ENCODE peak calls at places on chromosomes 1 and 21, in five cellular contexts. H, S, Z, J and P are unnamed samples.

GRCh38 chr1:159862031-159862430 is 426 bp downstream of the VSIG8 start:
- DNase-seq in J (no peak), S (no peak), Z (no peak), H (no peak), P (no peak)

GRCh38 chr1:53137729-53138128 is 4.7 kb downstream of the SLC1A7 start:
- DNase-seq in Z (peak; percentile 43), S (no peak), J (no peak), H (no peak), P (no peak)

GRCh38 chr1:193094112-193094511 is 11.1 kb downstream of the GLRX2 start:
- DNase-seq in H (no peak), J (no peak), S (no peak), Z (no peak), P (no peak)

GRCh38 chr1:181551249-181551648 is 67.9 kb downstream of the CACNA1E start:
- DNase-seq in J (no peak), Z (peak; percentile 34), H (peak; percentile 21), S (peak; percentile 1), P (no peak)

GRCh38 chr1:236066828-236067386 is 2.0 kb upstream of the NID1 start:
- DNase-seq in Z (peak; percentile 25), J (peak; percentile 38), S (no peak), H (no peak), P (peak; percentile 41)

GRCh38 chr1:168469690-168470089 is 74.1 kb downstream of the XCL2 start:
- DNase-seq in J (peak; percentile 10), S (peak; percentile 71), Z (no peak), H (peak; percentile 69), P (no peak)

GRCh38 chr1:239930646-239931262 is 160.9 kb upstream of the FMN2 start:
- DNase-seq in Z (no peak), H (no peak), J (no peak), S (no peak), P (no peak)

GRCh38 chr1:203636306-203636705 is 9.7 kb downstream of the ATP2B4 start:
- DNase-seq in Z (no peak), S (no peak), J (no peak), H (peak; percentile 77), P (no peak)

GRCh38 chr1:37998913-37999433 is 6.3 kb downstream of the FHL3 start:
- DNase-seq in J (no peak), S (no peak), Z (no peak), H (no peak), P (no peak)

GRCh38 chr1:230196077-230196476 is 129.0 kb downstream of the GALNT2 start:
- DNase-seq in S (no peak), Z (no peak), H (no peak), J (no peak), P (no peak)

GRCh38 chr1:94351441-94351840 is 66.7 kb upstream of the ABCD3 start:
- DNase-seq in J (no peak), H (no peak), S (no peak), Z (no peak), P (peak; percentile 54)

GRCh38 chr1:150650193-150650592 is 20.8 kb upstream of the ENSA start:
- DNase-seq in H (peak; percentile 37), S (peak; percentile 63), Z (no peak), J (no peak), P (no peak)

GRCh38 chr1:147890177-147890790 is 12.3 kb upstream of the GJA8 start:
- DNase-seq in S (peak; percentile 76), H (peak; percentile 22), J (peak; percentile 30), Z (peak; percentile 92), P (no peak)

GRCh38 chr1:211895126-211895759 is 64.7 kb upstream of the LPGAT1 start:
- DNase-seq in H (no peak), S (no peak), J (no peak), Z (no peak), P (no peak)

GRCh38 chr1:160053548-160054365 is 16.2 kb downstream of the KCNJ10 start:
- DNase-seq in H (no peak), J (no peak), Z (no peak), S (no peak), P (no peak)

GRCh38 chr21:21851657-21852056 is 853.4 kb downstream of the NCAM2 start:
- DNase-seq in S (no peak), H (no peak), Z (no peak), J (no peak), P (no peak)

GRCh38 chr1:202355944-202356553 is 7.5 kb downstream of the PPP1R12B start:
- DNase-seq in H (no peak), J (no peak), S (no peak), Z (no peak), P (no peak)

GRCh38 chr21:46054031-46054430 is 43.9 kb upstream of the COL6A2 start:
- DNase-seq in Z (no peak), J (no peak), H (no peak), S (no peak), P (no peak)

GRCh38 chr1:184590163-184590750 is 164.4 kb downstream of the EDEM3 start:
- DNase-seq in S (no peak), Z (no peak), J (no peak), H (no peak), P (no peak)

GRCh38 chr1:18949689-18950414 is 6.6 kb downstream of the IFFO2 start:
- DNase-seq in S (peak; percentile 68), J (no peak), H (peak; percentile 37), Z (peak; percentile 72), P (no peak)
- H3K4me3 ChIP-seq in S (no peak overlapping the region), J (peak overlapping the region; percentile 57), H (peak overlapping the region; percentile 31), Z (peak overlapping the region; percentile 27), P (no peak overlapping the region)

DNA sequence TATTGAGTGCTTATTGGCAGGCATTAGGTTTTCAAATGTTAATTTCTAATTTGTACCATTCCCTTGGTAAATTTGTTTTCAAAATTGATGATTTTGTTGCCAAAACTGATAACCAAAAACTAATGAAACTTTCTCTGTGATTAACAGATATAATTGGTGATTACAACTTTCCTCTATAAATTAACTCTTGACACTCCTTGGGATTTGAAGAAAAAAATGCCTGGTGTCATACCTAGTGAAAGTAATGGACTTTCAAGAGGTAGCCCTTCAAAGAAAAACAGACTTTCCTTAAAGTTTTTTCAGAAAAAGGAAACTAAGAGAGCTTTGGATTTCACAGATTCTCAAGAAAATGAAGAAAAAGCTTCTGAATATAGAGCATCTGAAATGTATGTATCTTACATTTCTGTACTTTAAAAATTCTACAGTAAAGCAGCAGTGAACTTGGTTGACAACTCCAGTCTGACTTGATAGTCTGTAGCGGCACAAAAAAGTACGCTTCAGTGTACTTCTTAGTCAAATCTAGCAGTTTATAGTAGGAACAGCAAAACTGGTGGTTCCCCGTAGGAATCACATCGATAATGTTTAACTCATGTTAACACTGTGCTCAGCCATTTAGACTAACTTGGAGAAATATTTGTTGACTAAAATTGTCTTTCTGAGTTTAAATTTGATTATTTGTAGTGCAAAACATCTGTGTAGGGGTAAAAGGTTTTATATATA is 3.0 kb downstream of the USP1 start:
- DNase-seq in J (no peak), H (peak; percentile 27), Z (no peak), S (no peak), P (no peak)
- H3K4me3 ChIP-seq in J (peak overlapping the region; percentile 23), H (no peak overlapping the region), Z (peak overlapping the region; percentile 8), S (no peak overlapping the region), P (no peak overlapping the region)

DNA sequence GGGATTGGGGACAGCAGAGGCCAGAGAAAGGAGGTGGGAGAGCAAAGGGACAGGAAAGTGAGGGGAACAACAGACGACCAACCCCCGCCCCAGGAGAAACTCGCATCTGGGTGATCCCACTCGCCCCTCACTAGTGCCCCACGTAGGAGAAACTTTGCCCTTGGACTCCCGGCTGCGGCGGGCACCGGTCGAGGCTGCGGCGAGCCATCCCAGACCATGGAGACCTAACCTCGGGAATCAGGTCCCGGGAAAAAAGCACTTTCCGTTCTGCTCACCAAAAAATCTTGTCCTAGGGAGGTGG is 2.6 kb downstream of the GFI1 start:
- DNase-seq in J (no peak), H (no peak), Z (no peak), S (no peak), P (no peak)
- H3K4me3 ChIP-seq in J (peak overlapping the region; percentile 94), H (no peak overlapping the region), Z (peak overlapping the region; percentile 75), S (peak overlapping the region; percentile 23), P (peak overlapping the region; percentile 70)

GRCh38 chr1:16257968-16258367 is 21.0 kb upstream of the CPLANE2 start:
- DNase-seq in Z (no peak), S (no peak), H (no peak), J (no peak), P (no peak)
- H3K4me3 ChIP-seq in Z (no peak overlapping the region), S (no peak overlapping the region), H (no peak overlapping the region), J (no peak overlapping the region), P (no peak overlapping the region)